ENCODE peak calls at places on chromosomes 12 and 14, in five cellular contexts. H, L, P, X and W are unnamed samples.

GRCh38 chr14:68404652-68405183 is 388.1 kb downstream of the ZFP36L1 start:
- DNase-seq in H (no peak), L (no peak), P (no peak), X (no peak), W (no peak)

GRCh38 chr14:91215381-91215780 is 29.1 kb downstream of the GPR68 start:
- DNase-seq in H (no peak), L (peak; percentile 55), P (no peak), X (no peak), W (no peak)

GRCh38 chr12:103769240-103769945 is 71.6 kb downstream of the NT5DC3 start:
- DNase-seq in H (no peak), L (no peak), P (no peak), X (no peak), W (no peak)

GRCh38 chr14:50521912-50522341 is 10.4 kb downstream of the MAP4K5 start:
- DNase-seq in H (no peak), L (no peak), P (no peak), X (no peak), W (no peak)

GRCh38 chr12:26123482-26123980 is 1.3 kb downstream of the BHLHE41 start:
- DNase-seq in H (no peak), L (no peak), P (no peak), X (no peak), W (no peak)

GRCh38 chr12:60393093-60393492 is 797.3 kb downstream of the SLC16A7 start:
- DNase-seq in H (no peak), L (no peak), P (no peak), X (no peak), W (no peak)

GRCh38 chr12:118436002-118436724 is 59.8 kb downstream of the SUDS3 start:
- DNase-seq in H (no peak), L (no peak), P (no peak), X (no peak), W (no peak)

GRCh38 chr12:11820476-11820875 is 171.0 kb downstream of the ETV6 start:
- DNase-seq in H (no peak), L (no peak), P (peak; percentile 68), X (no peak), W (no peak)

GRCh38 chr14:43215524-43215923 is 1291.6 kb downstream of the FSCB start:
- DNase-seq in H (no peak), L (no peak), P (no peak), X (no peak), W (no peak)

GRCh38 chr12:103657331-103657730 is 70.3 kb downstream of the STAB2 start:
- DNase-seq in H (no peak), L (no peak), P (no peak), X (no peak), W (no peak)

GRCh38 chr14:76011959-76012802 is 26.6 kb downstream of the IFT43 start:
- DNase-seq in H (no peak), L (no peak), P (no peak), X (no peak), W (no peak)

GRCh38 chr12:69067713-69068112 is 134.7 kb upstream of the CPM start:
- DNase-seq in H (no peak), L (no peak), P (no peak), X (no peak), W (no peak)

GRCh38 chr12:92028039-92028709 is 117.5 kb downstream of the BTG1 start:
- DNase-seq in H (no peak), L (no peak), P (no peak), X (no peak), W (no peak)

GRCh38 chr14:26486922-26487321 is 110.9 kb downstream of the NOVA1 start:
- DNase-seq in H (no peak), L (no peak), P (no peak), X (no peak), W (no peak)

GRCh38 chr12:4268549-4269181 is 4.9 kb upstream of the CCND2 start:
- DNase-seq in H (no peak), L (no peak), P (peak; percentile 85), X (no peak), W (peak; percentile 60)

GRCh38 chr12:39616251-39616650 is 3.4 kb downstream of the ABCD2 start:
- DNase-seq in H (no peak), L (no peak), P (no peak), X (no peak), W (no peak)

GRCh38 chr12:29638528-29638927 is 141.0 kb upstream of the OVCH1 start:
- DNase-seq in H (no peak), L (no peak), P (no peak), X (no peak), W (no peak)

GRCh38 chr14:65206448-65207096 is 104.3 kb upstream of the MAX start:
- DNase-seq in H (peak; percentile 57), L (no peak), P (no peak), X (no peak), W (no peak)